ENCODE peak calls at places on chromosome 1, in four cellular contexts. T is A549, K is K562, B is GM12878. V is an unnamed sample.

GRCh38 chr1:61287734-61288133 is 205.4 kb downstream of the NFIA start:
- DNase-seq in T (no peak), K (no peak), B (no peak), V (peak)

GRCh38 chr1:2508751-2509150 is 17.6 kb downstream of the PANK4 start:
- DNase-seq in T (no peak), K (no peak), B (no peak), V (no peak)

GRCh38 chr1:234212764-234213406 is 160.4 kb upstream of the COA6 start:
- DNase-seq in T (peak), K (peak), B (peak), V (peak)

GRCh38 chr1:68938051-68938450 is 441.2 kb upstream of the DEPDC1 start:
- DNase-seq in T (no peak), K (no peak), B (no peak), V (no peak)

GRCh38 chr1:24688033-24688432 is 44.9 kb downstream of the SRRM1 start:
- DNase-seq in T (no peak), K (no peak), B (no peak), V (no peak)

GRCh38 chr1:84998642-84999280 is 1.8 kb upstream of the MCOLN2 start:
- DNase-seq in T (no peak), K (no peak), B (no peak), V (no peak)

GRCh38 chr1:53715478-53715877 is 23.5 kb downstream of the GLIS1 start:
- DNase-seq in T (no peak), K (peak), B (no peak), V (peak)

GRCh38 chr1:221611930-221612777 is 129.7 kb downstream of the DUSP10 start:
- DNase-seq in T (peak), K (peak), B (no peak), V (no peak)

GRCh38 chr1:64915381-64916274 is 50.7 kb downstream of the JAK1 start:
- DNase-seq in T (peak), K (no peak), B (no peak), V (peak)

GRCh38 chr1:30962609-30963508 is 54.3 kb upstream of the SDC3 start:
- DNase-seq in T (no peak), K (no peak), B (no peak), V (no peak)

GRCh38 chr1:72003092-72003491 is 279.2 kb downstream of the NEGR1 start:
- DNase-seq in T (no peak), K (no peak), B (no peak), V (peak)

GRCh38 chr1:181918893-181919728 is 142.4 kb downstream of the ZNF648 start:
- DNase-seq in T (no peak), K (no peak), B (no peak), V (no peak)

GRCh38 chr1:6500446-6501406 is 9.3 kb upstream of the PLEKHG5 start:
- DNase-seq in T (no peak), K (no peak), B (no peak), V (no peak)

GRCh38 chr1:2448098-2448445 is 28.0 kb upstream of the PLCH2 start:
- DNase-seq in T (no peak), K (peak), B (no peak), V (peak)

GRCh38 chr1:157173900-157174410 is 35.8 kb upstream of the ETV3 start:
- DNase-seq in T (no peak), K (no peak), B (no peak), V (no peak)

GRCh38 chr1:157166581-157166980 is 28.4 kb upstream of the ETV3 start:
- DNase-seq in T (no peak), K (no peak), B (no peak), V (no peak)

GRCh38 chr1:157168015-157168414 is 29.8 kb upstream of the ETV3 start:
- DNase-seq in T (no peak), K (no peak), B (peak), V (no peak)

GRCh38 chr1:157167437-157167836 is 29.2 kb upstream of the ETV3 start:
- DNase-seq in T (no peak), K (no peak), B (peak), V (no peak)

GRCh38 chr1:157170677-157171515 is 32.7 kb upstream of the ETV3 start:
- DNase-seq in T (peak), K (peak), B (no peak), V (peak)
- H3K4me2 ChIP-seq in T (no peak), K (no peak), B (no peak), V (no peak)

GRCh38 chr1:36354486-36354885 is 31.0 kb upstream of the EVA1B start:
- DNase-seq in T (no peak), K (no peak), B (no peak), V (no peak)

GRCh38 chr1:36359911-36360310 is 25.8 kb downstream of the STK40 start:
- DNase-seq in T (no peak), K (no peak), B (no peak), V (no peak)

GRCh38 chr1:36359383-36359782 is 26.3 kb downstream of the STK40 start:
- DNase-seq in T (no peak), K (no peak), B (no peak), V (no peak)

GRCh38 chr1:36355811-36356210 is 29.9 kb downstream of the STK40 start:
- DNase-seq in T (no peak), K (no peak), B (no peak), V (no peak)

GRCh38 chr1:36358514-36359084 is 27.1 kb downstream of the STK40 start:
- DNase-seq in T (no peak), K (no peak), B (no peak), V (no peak)
- TF ChIP-seq CHD4 in T (no peak), K (no peak), B (no peak), V (no peak)

GRCh38 chr1:55814967-55815366 is 599.8 kb upstream of the USP24 start:
- DNase-seq in T (no peak), K (no peak), B (no peak), V (peak)

GRCh38 chr1:55815745-55816455 is 600.7 kb upstream of the USP24 start:
- DNase-seq in T (no peak), K (no peak), B (no peak), V (no peak)

GRCh38 chr1:55813619-55814018 is 598.5 kb upstream of the USP24 start:
- DNase-seq in T (no peak), K (no peak), B (no peak), V (peak)

GRCh38 chr1:55817027-55817426 is 601.9 kb upstream of the USP24 start:
- DNase-seq in T (no peak), K (no peak), B (no peak), V (no peak)

GRCh38 chr1:55816456-55816794 is 601.3 kb upstream of the USP24 start:
- DNase-seq in T (no peak), K (no peak), B (peak), V (no peak)
- H3K4me2 ChIP-seq in T (no peak), K (no peak), B (no peak), V (no peak)

DNA sequence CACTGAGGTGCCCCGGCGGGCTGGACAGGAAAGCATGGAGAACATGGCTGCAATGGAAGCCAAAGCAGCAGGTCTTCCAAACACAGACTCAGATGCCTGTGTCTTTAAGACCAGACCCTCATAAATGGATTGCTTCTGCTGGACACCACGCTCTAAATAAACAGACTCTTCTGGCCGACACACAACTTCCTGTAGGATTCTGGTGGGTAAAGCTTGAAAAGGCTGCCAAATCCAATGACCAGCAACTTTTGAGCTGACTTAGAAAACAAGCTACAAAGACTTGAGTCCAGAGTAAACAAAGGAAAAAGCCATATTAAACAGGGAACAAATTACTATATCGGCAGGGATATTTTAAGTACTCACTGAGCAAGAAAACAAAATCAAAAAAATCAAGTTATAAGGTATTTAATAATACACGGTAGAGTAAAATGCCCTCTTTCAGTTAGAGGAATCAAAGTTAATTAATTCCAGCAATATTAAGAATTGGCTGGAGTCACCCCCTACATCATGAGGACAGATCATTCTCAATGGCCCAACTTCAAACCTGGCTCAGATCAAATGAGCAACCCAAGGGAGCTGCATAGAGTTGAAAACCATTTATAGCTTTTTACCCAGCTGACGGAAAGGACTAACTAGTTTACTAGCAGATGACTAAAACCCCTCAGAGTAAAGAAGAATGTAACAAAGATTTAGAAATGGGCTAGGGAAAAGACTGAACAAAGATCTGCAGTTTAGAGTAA is 102.4 kb downstream of the TGFBR3 start:
- DNase-seq in T (no peak), K (no peak), B (no peak), V (no peak)
- TF ChIP-seq CHD4 in T (no peak), K (no peak), B (no peak), V (no peak)

GRCh38 chr1:183349201-183349711 is 68.9 kb downstream of the NMNAT2 start:
- DNase-seq in T (no peak), K (no peak), B (no peak), V (no peak)

GRCh38 chr1:183356534-183357182 is 61.5 kb downstream of the NMNAT2 start:
- DNase-seq in T (no peak), K (no peak), B (no peak), V (no peak)

GRCh38 chr1:183355181-183355580 is 63.0 kb downstream of the NMNAT2 start:
- DNase-seq in T (no peak), K (no peak), B (no peak), V (no peak)

GRCh38 chr1:183355797-183356196 is 62.4 kb downstream of the NMNAT2 start:
- DNase-seq in T (no peak), K (no peak), B (no peak), V (no peak)

DNA sequence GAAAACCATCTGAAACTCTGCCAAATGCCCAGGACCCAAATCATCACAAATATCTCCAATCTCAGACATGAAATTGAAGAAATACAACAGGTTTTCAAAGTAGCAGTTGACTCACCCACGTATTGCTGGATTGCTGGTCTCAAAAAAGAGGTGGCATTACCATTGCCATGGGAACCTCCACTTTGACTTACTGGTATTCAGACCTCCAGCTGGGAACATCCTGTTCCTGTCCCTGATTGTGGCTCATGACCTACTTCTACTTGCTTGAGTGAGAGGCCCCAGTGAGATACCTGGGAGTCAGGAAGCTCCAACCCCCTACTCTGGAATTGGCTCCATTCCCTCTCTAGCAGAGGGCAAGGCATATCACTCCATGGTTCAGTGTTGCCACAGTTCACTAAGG is 64.6 kb downstream of the NMNAT2 start:
- DNase-seq in T (no peak), K (no peak), B (no peak), V (no peak)
- H3K4me2 ChIP-seq in T (no peak), K (no peak), B (no peak), V (no peak)

DNA sequence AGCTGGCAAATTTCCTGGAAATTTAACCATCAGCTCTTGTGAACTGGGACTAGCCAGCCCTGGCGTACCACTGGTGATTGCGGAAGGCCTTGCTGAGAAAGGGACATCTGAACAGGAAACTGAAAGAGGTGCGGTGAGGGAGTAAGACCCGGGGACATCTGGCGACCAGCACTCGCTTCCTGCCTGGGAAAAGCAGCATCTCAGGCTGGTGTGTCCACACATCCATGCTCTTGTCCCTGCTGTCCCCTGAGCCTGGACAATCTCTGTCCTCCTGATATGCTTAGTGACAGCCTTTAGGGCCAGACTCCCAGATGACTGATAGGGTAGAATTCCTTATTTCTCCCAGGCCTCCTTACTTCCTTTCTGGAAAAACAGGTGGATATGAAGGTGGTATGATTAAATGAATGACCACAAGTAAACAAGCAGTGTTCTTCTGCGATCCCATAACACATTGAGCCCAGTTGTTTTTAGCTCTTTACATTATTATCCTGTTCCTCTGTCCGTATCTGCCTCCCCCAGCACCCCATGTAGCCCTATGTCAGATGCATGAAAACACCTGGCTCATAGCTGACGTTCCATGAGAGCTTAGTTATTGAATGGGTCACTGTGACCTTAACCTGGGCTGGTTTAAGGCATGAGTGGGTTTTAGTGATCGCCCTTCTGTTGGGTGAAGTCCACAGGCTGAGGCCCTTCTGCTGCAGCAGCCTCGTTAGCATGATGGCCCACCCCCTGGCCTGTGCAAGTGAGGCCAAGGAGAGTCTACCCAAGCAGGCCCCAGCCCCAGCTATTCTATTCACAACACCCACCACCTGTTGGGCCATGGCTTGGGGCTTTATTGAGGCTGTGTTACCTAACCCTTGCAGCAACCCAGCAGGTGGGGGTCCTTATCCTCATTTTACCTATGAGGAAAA is 76.1 kb upstream of the GADD45A start:
- DNase-seq in T (no peak), K (no peak), B (peak), V (no peak)
- TF ChIP-seq CHD4 in T (no peak), K (no peak), B (no peak), V (no peak)

GRCh38 chr1:113003751-113004690 is 48.0 kb upstream of the SLC16A1 start:
- DNase-seq in T (no peak), K (no peak), B (no peak), V (peak)
- H3K4me2 ChIP-seq in T (no peak), K (no peak), B (no peak), V (peak)

GRCh38 chr1:51303315-51303714 is 27.0 kb downstream of the TTC39A start:
- DNase-seq in T (no peak), K (no peak), B (no peak), V (no peak)
- TF ChIP-seq CHD4 in T (no peak), K (no peak), B (no peak), V (no peak)

DNA sequence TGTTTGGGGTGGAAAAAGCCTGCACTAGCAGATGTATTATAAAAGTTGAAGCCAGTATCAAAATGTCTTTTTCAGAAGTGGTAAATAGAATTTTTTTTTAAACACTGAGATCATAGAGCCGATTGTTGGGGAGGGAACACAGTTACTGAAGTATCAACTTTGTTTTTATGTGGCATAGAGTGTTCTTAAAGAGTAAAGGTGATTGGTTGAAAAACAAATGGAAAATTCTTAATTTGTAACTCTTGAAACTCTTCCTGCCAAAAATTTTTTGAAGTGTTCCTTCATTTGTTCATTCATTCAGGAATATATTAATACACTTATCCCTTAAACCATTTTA is 83.3 kb downstream of the DISP1 start:
- DNase-seq in T (no peak), K (no peak), B (no peak), V (no peak)
- H3K4me2 ChIP-seq in T (peak), K (no peak), B (peak), V (no peak)